ENCODE peak calls at places on chromosomes 1 and 21, in nine cellular contexts. Q, B, N, V, F, J, R, I and G are unnamed samples.

GRCh38 chr21:25809013-25809412 is 74.2 kb downstream of the GABPA start:
- DNase-seq in Q (no peak), B (no peak), N (no peak), V (peak), F (no peak), J (no peak), R (no peak), I (no peak), G (no peak)

GRCh38 chr1:52955129-52955970 is 28.3 kb downstream of the SCP2 start:
- DNase-seq in Q (no peak), B (no peak), N (no peak), V (no peak), F (no peak), J (no peak), R (no peak), I (no peak), G (no peak)

GRCh38 chr1:21815724-21816311 is 3.8 kb downstream of the LDLRAD2 start:
- DNase-seq in Q (no peak), B (no peak), N (no peak), V (no peak), F (no peak), J (no peak), R (no peak), I (no peak), G (no peak)

GRCh38 chr1:167627865-167628641 is 2.0 kb upstream of the RCSD1 start:
- DNase-seq in Q (peak), B (no peak), N (no peak), V (no peak), F (no peak), J (peak), R (no peak), I (peak), G (peak)

GRCh38 chr1:93905734-93906133 is 3.5 kb downstream of the GCLM start:
- DNase-seq in Q (no peak), B (no peak), N (no peak), V (peak), F (no peak), J (no peak), R (no peak), I (no peak), G (no peak)

GRCh38 chr1:246961939-246962373 is 30.2 kb upstream of the AHCTF1 start:
- DNase-seq in Q (no peak), B (no peak), N (peak), V (no peak), F (no peak), J (no peak), R (no peak), I (peak), G (no peak)

GRCh38 chr1:248622491-248623106 is 12.3 kb downstream of the OR2T11 start:
- DNase-seq in Q (no peak), B (no peak), N (no peak), V (peak), F (no peak), J (no peak), R (no peak), I (peak), G (peak)

GRCh38 chr1:8424539-8425116 is 106.7 kb downstream of the SLC45A1 start:
- DNase-seq in Q (peak), B (peak), N (peak), V (peak), F (no peak), J (peak), R (peak), I (peak), G (peak)

GRCh38 chr1:183956559-183957188 is 80.9 kb downstream of the COLGALT2 start:
- DNase-seq in Q (no peak), B (no peak), N (no peak), V (peak), F (no peak), J (peak), R (no peak), I (peak), G (peak)

DNA sequence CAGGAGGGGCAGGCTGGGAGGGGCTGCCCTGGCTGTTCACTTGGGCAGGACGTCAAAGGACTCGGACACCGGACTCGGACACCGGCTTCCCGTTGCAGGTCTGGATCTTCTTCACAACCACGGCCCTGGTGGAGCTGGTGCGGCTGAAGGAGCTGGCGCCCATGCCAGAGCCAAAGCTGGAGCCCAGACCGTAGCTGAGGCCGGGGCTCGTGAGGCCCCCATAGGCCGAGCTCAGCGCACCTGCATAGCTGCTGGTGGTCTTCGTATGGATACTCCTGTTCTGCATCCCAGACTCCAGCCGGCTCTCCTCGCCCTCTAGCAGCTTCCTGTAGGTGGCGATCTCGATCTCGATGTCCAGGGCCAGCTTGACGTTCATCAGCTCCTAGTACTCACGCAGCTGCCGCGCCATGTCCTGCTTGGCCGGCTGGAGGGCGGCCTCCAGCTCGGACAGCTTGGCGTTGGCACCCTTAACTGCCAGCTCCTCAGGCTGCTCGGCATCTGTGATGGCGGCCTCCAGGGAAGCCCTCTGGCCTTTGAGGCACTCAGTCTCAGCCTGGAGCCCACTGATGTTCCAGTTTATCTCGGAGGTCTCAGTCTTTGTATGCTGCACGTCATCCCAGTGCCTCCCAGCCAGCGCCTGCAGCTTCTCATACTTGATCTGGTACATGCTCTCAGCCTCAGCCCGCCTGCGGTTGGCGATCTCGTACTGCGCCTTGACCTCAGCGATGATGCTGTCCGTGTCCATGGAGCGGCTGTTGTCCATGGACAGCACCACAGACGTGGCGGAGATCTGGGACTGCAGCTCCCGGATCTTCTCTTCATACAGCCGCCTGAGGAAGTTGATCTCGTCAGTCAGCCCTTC is 15.1 kb upstream of the KLF17 start:
- DNase-seq in Q (no peak), B (no peak), N (peak), V (no peak), F (no peak), J (no peak), R (peak), I (no peak), G (peak)
- TF ChIP-seq CTCF in Q (no peak), B (no peak), N (no peak), V (no peak), F (no peak), J (no peak), R (peak), I (peak), G (peak)

GRCh38 chr1:215523128-215523861 is 43.8 kb upstream of the KCTD3 start:
- DNase-seq in Q (no peak), B (no peak), N (no peak), V (no peak), F (no peak), J (no peak), R (no peak), I (no peak), G (no peak)
- TF ChIP-seq CTCF in Q (no peak), B (no peak), N (peak), V (peak), F (no peak), J (no peak), R (peak), I (no peak), G (no peak)

DNA sequence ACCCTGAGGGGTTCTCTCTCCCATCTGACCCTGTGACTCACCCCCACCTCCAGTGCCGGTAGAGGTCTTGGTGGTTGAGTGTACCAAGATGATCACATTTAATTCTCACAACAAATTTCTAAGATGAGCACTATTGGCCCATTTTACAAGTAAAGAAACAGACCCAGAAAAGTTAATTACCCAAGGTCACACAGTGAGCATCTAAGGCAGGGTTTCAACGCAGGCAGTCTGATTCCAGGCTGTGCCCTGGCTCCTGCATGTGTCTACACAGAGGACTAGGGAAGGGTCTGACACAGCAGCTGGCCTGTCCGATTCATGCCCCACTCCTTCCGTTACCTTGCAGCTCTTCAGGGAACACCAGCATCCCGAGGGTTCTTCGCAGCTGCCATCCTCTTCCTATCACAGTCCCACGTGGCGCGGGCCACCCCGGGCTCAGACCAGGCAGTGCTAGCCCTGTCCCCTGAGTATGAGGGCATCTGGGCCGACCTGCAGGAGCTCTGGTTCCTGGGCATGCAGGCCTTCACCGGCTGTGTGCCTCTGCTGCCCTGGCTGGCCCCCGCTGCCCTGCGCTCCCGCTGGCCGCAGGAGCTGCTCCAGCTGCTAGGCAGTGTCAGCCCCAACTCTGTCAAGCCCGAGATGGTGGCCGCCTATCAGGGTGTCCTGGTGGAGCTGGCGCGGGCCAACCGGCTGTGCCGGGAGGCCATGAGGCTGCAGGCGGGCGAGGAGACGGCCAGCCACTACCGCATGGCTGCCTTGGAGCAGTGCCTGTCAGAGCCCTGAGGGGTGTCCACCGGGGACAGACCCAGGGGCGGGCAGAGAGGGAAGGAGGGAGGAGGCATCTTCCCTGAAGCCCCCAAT is 7.5 kb downstream of the NCDN start:
- DNase-seq in Q (no peak), B (no peak), N (peak), V (no peak), F (peak), J (no peak), R (no peak), I (no peak), G (no peak)
- TF ChIP-seq CTCF in Q (no peak), B (no peak), N (no peak), V (peak), F (no peak), J (no peak), R (no peak), I (no peak), G (no peak)

GRCh38 chr1:96845464-96845863 is 123.9 kb downstream of the PTBP2 start:
- DNase-seq in Q (no peak), B (peak), N (no peak), V (peak), F (no peak), J (no peak), R (peak), I (peak), G (peak)
- TF ChIP-seq CTCF in Q (peak), B (peak), N (peak), V (no peak), F (peak), J (no peak), R (peak), I (peak), G (peak)